ENCODE peak calls at places on chromosomes 7 and 10, in seven cellular contexts. One of them, this sample, is unnamed.
A peak's percentile ranks its signal among the peaks of the same experiment; 100 is the strongest.

GRCh38 chr10:30784521-30784895 is 155.0 kb upstream of the LYZL2 start:
- DNase-seq in mucosa of descending colon: no peak
- DNase-seq in cardiac muscle cell: no peak
- DNase-seq in gastrocnemius medialis: no peak
- DNase-seq in H1: no peak
- DNase-seq in thoracic aorta: no peak
- DNase-seq in PC-9: no peak
- DNase-seq in this sample: no peak

GRCh38 chr7:34026481-34027225 is 121.3 kb downstream of the BMPER start:
- DNase-seq in mucosa of descending colon: no peak
- DNase-seq in cardiac muscle cell: no peak
- DNase-seq in gastrocnemius medialis: no peak
- DNase-seq in H1: no peak
- DNase-seq in thoracic aorta: no peak
- DNase-seq in PC-9: no peak
- DNase-seq in this sample: no peak

GRCh38 chr7:43781726-43782607 is 23.5 kb downstream of the BLVRA start:
- DNase-seq in mucosa of descending colon: peak; percentile 35
- DNase-seq in cardiac muscle cell: no peak
- DNase-seq in gastrocnemius medialis: no peak
- DNase-seq in H1: no peak
- DNase-seq in thoracic aorta: no peak
- DNase-seq in PC-9: peak; percentile 66
- DNase-seq in this sample: no peak

GRCh38 chr7:105985250-105985649 is 22.2 kb downstream of the CDHR3 start:
- DNase-seq in mucosa of descending colon: no peak
- DNase-seq in cardiac muscle cell: peak; percentile 32
- DNase-seq in gastrocnemius medialis: no peak
- DNase-seq in H1: no peak
- DNase-seq in thoracic aorta: no peak
- DNase-seq in PC-9: no peak
- DNase-seq in this sample: no peak

GRCh38 chr10:66752714-66753113 is 173.1 kb upstream of the LRRTM3 start:
- DNase-seq in mucosa of descending colon: no peak
- DNase-seq in cardiac muscle cell: no peak
- DNase-seq in gastrocnemius medialis: no peak
- DNase-seq in H1: no peak
- DNase-seq in thoracic aorta: no peak
- DNase-seq in PC-9: no peak
- DNase-seq in this sample: no peak

GRCh38 chr10:6212266-6212640 is 9.5 kb downstream of the PFKFB3 start:
- DNase-seq in mucosa of descending colon: no peak
- DNase-seq in cardiac muscle cell: no peak
- DNase-seq in gastrocnemius medialis: no peak
- DNase-seq in H1: no peak
- DNase-seq in thoracic aorta: no peak
- DNase-seq in PC-9: no peak
- DNase-seq in this sample: no peak

GRCh38 chr10:101694056-101694673 is 805 bp downstream of the FBXW4 start:
- DNase-seq in mucosa of descending colon: peak; percentile 82
- DNase-seq in cardiac muscle cell: peak; percentile 65
- DNase-seq in gastrocnemius medialis: peak; percentile 9
- DNase-seq in H1: no peak
- DNase-seq in thoracic aorta: peak; percentile 2
- DNase-seq in PC-9: no peak
- DNase-seq in this sample: peak; percentile 47

GRCh38 chr10:43089519-43089918 is 12.7 kb downstream of the RET start:
- DNase-seq in mucosa of descending colon: no peak
- DNase-seq in cardiac muscle cell: no peak
- DNase-seq in gastrocnemius medialis: no peak
- DNase-seq in H1: no peak
- DNase-seq in thoracic aorta: no peak
- DNase-seq in PC-9: no peak
- DNase-seq in this sample: no peak

DNA sequence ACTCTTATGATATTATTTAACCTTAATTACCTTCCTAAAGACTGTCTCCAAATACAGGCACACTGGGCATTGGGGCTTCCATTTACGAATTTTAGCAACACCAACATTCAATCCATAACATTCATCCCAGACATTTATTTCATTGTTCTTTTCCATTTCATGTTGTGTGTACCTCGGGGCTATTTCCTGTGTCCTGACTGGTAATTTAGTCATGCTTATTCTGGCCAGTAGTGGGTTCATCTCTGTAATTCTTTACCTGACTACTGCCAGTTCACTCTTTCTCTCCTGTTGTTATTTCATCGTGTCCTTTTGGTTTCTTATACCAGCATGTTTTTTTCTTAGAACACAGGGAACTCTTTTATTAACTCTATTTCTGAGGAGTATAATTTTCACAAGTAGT is 225.7 kb downstream of the PLXDC2 start:
- DNase-seq in mucosa of descending colon: no peak
- DNase-seq in cardiac muscle cell: no peak
- DNase-seq in gastrocnemius medialis: no peak
- DNase-seq in H1: no peak
- DNase-seq in thoracic aorta: no peak
- DNase-seq in PC-9: no peak
- DNase-seq in this sample: no peak
- TF ChIP-seq CTCF in mucosa of descending colon: no peak
- TF ChIP-seq CTCF in cardiac muscle cell: no peak
- TF ChIP-seq CTCF in gastrocnemius medialis: no peak
- TF ChIP-seq CTCF in H1: no peak
- TF ChIP-seq CTCF in thoracic aorta: no peak
- TF ChIP-seq CTCF in PC-9: no peak
- TF ChIP-seq CTCF in this sample: no peak

GRCh38 chr10:71828702-71829101 is 22.3 kb downstream of the PSAP start:
- DNase-seq in mucosa of descending colon: no peak
- DNase-seq in cardiac muscle cell: no peak
- DNase-seq in gastrocnemius medialis: no peak
- DNase-seq in H1: no peak
- DNase-seq in thoracic aorta: no peak
- DNase-seq in PC-9: no peak
- DNase-seq in this sample: no peak
- H3K36me3 ChIP-seq in mucosa of descending colon: no peaks in the 10 kb centered on the region
- H3K36me3 ChIP-seq in cardiac muscle cell: peaks cover 63% of the 10 kb centered on the region
- H3K36me3 ChIP-seq in gastrocnemius medialis: peaks cover 98% of the 10 kb centered on the region
- H3K36me3 ChIP-seq in H1: peaks cover 76% of the 10 kb centered on the region
- H3K36me3 ChIP-seq in thoracic aorta: peaks cover 83% of the 10 kb centered on the region
- H3K36me3 ChIP-seq in PC-9: peaks cover 49% of the 10 kb centered on the region
- H3K36me3 ChIP-seq in this sample: peaks cover 84% of the 10 kb centered on the region

DNA sequence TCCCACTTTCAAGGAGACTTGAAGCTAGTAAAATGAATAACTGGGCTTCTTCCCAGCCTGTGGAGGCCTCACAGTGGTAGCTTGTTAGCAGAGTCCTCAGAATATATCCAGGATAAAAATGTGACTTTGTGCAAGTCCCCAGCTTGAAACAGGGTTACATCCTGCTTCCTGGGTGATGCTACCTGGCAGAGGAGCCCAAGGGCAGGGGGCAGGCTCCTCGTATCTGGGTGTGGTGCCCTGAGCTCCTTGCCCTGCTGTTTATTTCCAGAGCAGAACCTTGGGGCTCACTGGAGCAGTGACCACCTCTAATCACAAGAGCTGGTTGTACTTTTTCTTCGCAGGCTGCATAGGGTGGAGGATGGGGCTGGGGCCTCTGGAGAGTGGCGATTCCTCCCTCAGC is 94.8 kb downstream of the GRK5 start:
- DNase-seq in mucosa of descending colon: no peak
- DNase-seq in cardiac muscle cell: no peak
- DNase-seq in gastrocnemius medialis: no peak
- DNase-seq in H1: no peak
- DNase-seq in thoracic aorta: no peak
- DNase-seq in PC-9: no peak
- DNase-seq in this sample: peak; percentile 2
- H3K4me1 ChIP-seq in mucosa of descending colon: peaks cover 4% of the 10 kb centered on the region
- H3K4me1 ChIP-seq in cardiac muscle cell: peaks cover 27% of the 10 kb centered on the region
- H3K4me1 ChIP-seq in gastrocnemius medialis: peaks cover 8% of the 10 kb centered on the region
- H3K4me1 ChIP-seq in H1: peaks cover 2% of the 10 kb centered on the region
- H3K4me1 ChIP-seq in thoracic aorta: peaks cover 89% of the 10 kb centered on the region
- H3K4me1 ChIP-seq in PC-9: peaks cover 59% of the 10 kb centered on the region
- H3K4me1 ChIP-seq in this sample: peaks cover 56% of the 10 kb centered on the region

DNA sequence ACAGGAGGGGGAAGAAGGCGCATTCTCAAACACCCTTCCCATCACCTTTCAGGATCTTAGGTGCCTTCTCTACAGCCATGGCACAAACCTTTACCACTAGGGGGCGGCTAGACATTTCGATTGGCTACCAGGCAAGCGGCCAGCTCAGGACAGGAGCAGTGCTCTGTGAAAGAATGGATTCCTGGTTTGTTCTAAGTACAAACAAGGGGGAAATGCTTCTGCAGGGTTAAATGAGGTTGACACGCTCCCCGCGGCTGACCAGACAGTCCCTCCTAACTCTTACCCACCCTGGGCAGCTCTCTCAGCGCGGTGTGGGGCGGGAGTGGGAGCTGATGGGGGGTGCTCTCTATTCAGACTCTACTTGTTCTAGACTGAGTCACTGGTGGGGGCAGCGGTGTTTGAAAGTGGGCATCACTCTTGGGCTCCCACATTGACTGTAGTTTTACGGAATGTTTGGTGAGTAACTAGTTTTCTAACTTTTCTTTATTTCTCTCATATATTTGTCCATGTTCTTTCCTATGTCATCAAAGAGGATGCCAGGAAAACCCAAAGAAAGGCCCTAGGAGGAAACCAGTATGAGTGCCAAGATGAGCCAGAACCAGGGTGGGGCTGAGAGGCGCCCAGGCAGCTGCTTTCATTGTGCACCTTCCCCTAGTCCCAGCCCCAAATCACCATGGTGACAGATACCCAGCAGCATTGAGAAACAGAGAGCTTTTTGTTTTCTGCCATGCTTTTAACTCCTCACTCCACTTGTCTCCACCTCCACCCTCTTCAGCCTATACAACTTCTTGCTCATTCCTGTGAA is 61.4 kb upstream of the GPR158 start:
- DNase-seq in mucosa of descending colon: peak; percentile 74
- DNase-seq in cardiac muscle cell: peak; percentile 92
- DNase-seq in gastrocnemius medialis: peak; percentile 26
- DNase-seq in H1: peak; percentile 80
- DNase-seq in thoracic aorta: peak; percentile 19
- DNase-seq in PC-9: peak; percentile 69
- DNase-seq in this sample: peak; percentile 72
- TF ChIP-seq CTCF in mucosa of descending colon: peak; percentile 56
- TF ChIP-seq CTCF in cardiac muscle cell: peak; percentile 91
- TF ChIP-seq CTCF in gastrocnemius medialis: peak; percentile 67
- TF ChIP-seq CTCF in H1: peak; percentile 90
- TF ChIP-seq CTCF in thoracic aorta: peak; percentile 67
- TF ChIP-seq CTCF in PC-9: peak; percentile 80
- TF ChIP-seq CTCF in this sample: peak; percentile 58

DNA sequence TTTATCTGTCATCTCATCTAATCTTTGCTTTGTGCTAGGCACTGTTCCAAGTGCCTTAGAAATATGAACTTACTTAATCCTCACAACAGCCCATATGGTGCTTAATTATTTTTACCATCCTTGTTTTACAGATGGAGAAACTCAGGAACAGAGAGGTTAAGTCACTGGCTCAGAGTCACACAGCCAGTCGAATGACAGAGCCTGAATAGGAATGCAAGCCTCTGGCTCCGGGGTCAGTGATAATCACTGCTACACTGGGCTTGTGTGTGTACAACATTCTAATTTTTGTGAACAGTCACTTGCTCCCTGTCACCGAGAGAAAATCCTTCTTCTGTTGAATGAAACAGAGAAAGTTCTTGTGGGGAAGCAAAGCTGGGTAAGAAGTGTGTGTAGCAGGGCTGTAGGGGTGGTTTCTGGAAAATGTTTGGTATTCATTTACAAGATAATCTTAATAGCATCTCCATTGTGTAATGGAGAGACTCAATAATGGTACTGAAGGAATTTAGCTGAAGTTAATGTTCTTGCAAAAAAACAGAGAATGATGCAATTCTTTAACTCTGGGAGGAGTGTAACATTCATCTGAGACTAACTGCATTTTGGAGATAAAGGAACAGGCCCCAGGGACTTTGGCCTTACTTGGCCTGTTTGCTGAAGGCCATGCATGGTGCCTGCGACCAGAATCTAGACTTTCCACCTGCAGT is 290.6 kb downstream of the FRMD4A start:
- DNase-seq in mucosa of descending colon: no peak
- DNase-seq in cardiac muscle cell: no peak
- DNase-seq in gastrocnemius medialis: no peak
- DNase-seq in H1: no peak
- DNase-seq in thoracic aorta: no peak
- DNase-seq in PC-9: no peak
- DNase-seq in this sample: no peak
- H3K36me3 ChIP-seq in mucosa of descending colon: no peaks in the 10 kb centered on the region
- H3K36me3 ChIP-seq in cardiac muscle cell: no peaks in the 10 kb centered on the region
- H3K36me3 ChIP-seq in gastrocnemius medialis: no peaks in the 10 kb centered on the region
- H3K36me3 ChIP-seq in H1: no peaks in the 10 kb centered on the region
- H3K36me3 ChIP-seq in thoracic aorta: no peaks in the 10 kb centered on the region
- H3K36me3 ChIP-seq in PC-9: no peaks in the 10 kb centered on the region
- H3K36me3 ChIP-seq in this sample: no peaks in the 10 kb centered on the region

GRCh38 chr7:102404005-102404861 is 8.1 kb downstream of the PRKRIP1 start:
- DNase-seq in mucosa of descending colon: no peak
- DNase-seq in cardiac muscle cell: peak; percentile 64
- DNase-seq in gastrocnemius medialis: no peak
- DNase-seq in H1: peak; percentile 55
- DNase-seq in thoracic aorta: no peak
- DNase-seq in PC-9: peak; percentile 59
- DNase-seq in this sample: no peak

GRCh38 chr7:102396710-102397019 is 502 bp downstream of the PRKRIP1 start:
- DNase-seq in mucosa of descending colon: no peak
- DNase-seq in cardiac muscle cell: no peak
- DNase-seq in gastrocnemius medialis: no peak
- DNase-seq in H1: no peak
- DNase-seq in thoracic aorta: no peak
- DNase-seq in PC-9: no peak
- DNase-seq in this sample: no peak

GRCh38 chr7:102398543-102398942 is 2.4 kb downstream of the PRKRIP1 start:
- DNase-seq in mucosa of descending colon: no peak
- DNase-seq in cardiac muscle cell: no peak
- DNase-seq in gastrocnemius medialis: no peak
- DNase-seq in H1: no peak
- DNase-seq in thoracic aorta: no peak
- DNase-seq in PC-9: no peak
- DNase-seq in this sample: no peak

GRCh38 chr7:102403563-102403962 is 7.4 kb downstream of the PRKRIP1 start:
- DNase-seq in mucosa of descending colon: no peak
- DNase-seq in cardiac muscle cell: no peak
- DNase-seq in gastrocnemius medialis: no peak
- DNase-seq in H1: no peak
- DNase-seq in thoracic aorta: no peak
- DNase-seq in PC-9: no peak
- DNase-seq in this sample: no peak

GRCh38 chr7:102400360-102400759 is 4.2 kb downstream of the PRKRIP1 start:
- DNase-seq in mucosa of descending colon: no peak
- DNase-seq in cardiac muscle cell: no peak
- DNase-seq in gastrocnemius medialis: no peak
- DNase-seq in H1: no peak
- DNase-seq in thoracic aorta: no peak
- DNase-seq in PC-9: no peak
- DNase-seq in this sample: no peak
- H3K4me1 ChIP-seq in mucosa of descending colon: peaks cover 10% of the 10 kb centered on the region
- H3K4me1 ChIP-seq in cardiac muscle cell: no peaks in the 10 kb centered on the region
- H3K4me1 ChIP-seq in gastrocnemius medialis: peaks cover 13% of the 10 kb centered on the region
- H3K4me1 ChIP-seq in H1: no peaks in the 10 kb centered on the region
- H3K4me1 ChIP-seq in thoracic aorta: peaks cover 8% of the 10 kb centered on the region
- H3K4me1 ChIP-seq in PC-9: peaks cover 9% of the 10 kb centered on the region
- H3K4me1 ChIP-seq in this sample: peaks cover 17% of the 10 kb centered on the region